ENCODE peak calls at places on chromosomes 11 and 22, in seven cellular contexts. N is AG09309, O is NCI-H2081, J is cardiac fibroblast, H is EH, E is H9, F is fibroblast of pulmonary artery. K is an unnamed sample.

GRCh38 chr11:100619484-100619883 is 67.6 kb upstream of the ARHGAP42 start:
- DNase-seq in N (no peak), O (no peak), J (peak; percentile 31), H (peak; percentile 69), E (no peak), F (peak; percentile 44), K (peak; percentile 42)

GRCh38 chr11:131591051-131591461 is 220.6 kb downstream of the NTM start:
- DNase-seq in N (no peak), O (no peak), J (no peak), H (no peak), E (peak; percentile 49), F (no peak), K (no peak)

GRCh38 chr22:43201486-43202219 is 14.7 kb upstream of the TTLL12 start:
- DNase-seq in N (no peak), O (no peak), J (no peak), H (no peak), E (no peak), F (no peak), K (no peak)

GRCh38 chr11:92841719-92842118 is 127.7 kb upstream of the MTNR1B start:
- DNase-seq in N (no peak), O (no peak), J (no peak), H (peak; percentile 60), E (no peak), F (no peak), K (no peak)

GRCh38 chr22:45006873-45007246 is 2.9 kb downstream of the PHF21B start:
- DNase-seq in N (no peak), O (no peak), J (no peak), H (no peak), E (no peak), F (no peak), K (no peak)

GRCh38 chr11:105923814-105924213 is 98.2 kb downstream of the MSANTD4 start:
- DNase-seq in N (no peak), O (no peak), J (peak; percentile 47), H (peak; percentile 26), E (no peak), F (peak; percentile 49), K (no peak)

GRCh38 chr11:61609970-61610347 is 29.1 kb upstream of the SYT7 start:
- DNase-seq in N (no peak), O (no peak), J (no peak), H (no peak), E (peak; percentile 75), F (no peak), K (no peak)

GRCh38 chr11:120034881-120035620 is 102.9 kb downstream of the TRIM29 start:
- DNase-seq in N (no peak), O (no peak), J (no peak), H (no peak), E (no peak), F (no peak), K (no peak)

GRCh38 chr11:59206635-59207034 is 6.1 kb downstream of the MPEG1 start:
- DNase-seq in N (no peak), O (no peak), J (peak; percentile 54), H (peak; percentile 49), E (peak; percentile 65), F (peak; percentile 50), K (no peak)

GRCh38 chr11:130159139-130159538 is 443 bp upstream of the ST14 start:
- DNase-seq in N (no peak), O (no peak), J (no peak), H (no peak), E (no peak), F (no peak), K (no peak)

GRCh38 chr11:8059030-8059429 is 22.0 kb upstream of the TUB start:
- DNase-seq in N (no peak), O (no peak), J (no peak), H (no peak), E (no peak), F (no peak), K (no peak)

GRCh38 chr22:44380716-44381500 is 68.2 kb upstream of the SHISAL1 start:
- DNase-seq in N (no peak), O (peak; percentile 59), J (no peak), H (no peak), E (no peak), F (no peak), K (no peak)

GRCh38 chr11:122633219-122633829 is 22.2 kb upstream of the UBASH3B start:
- DNase-seq in N (no peak), O (peak; percentile 7), J (peak; percentile 77), H (peak; percentile 74), E (peak; percentile 41), F (peak; percentile 78), K (peak; percentile 17)

GRCh38 chr11:134134167-134134566 is 65.3 kb downstream of the JAM3 start:
- DNase-seq in N (no peak), O (no peak), J (no peak), H (no peak), E (no peak), F (no peak), K (no peak)

GRCh38 chr11:131474947-131475346 is 104.5 kb downstream of the NTM start:
- DNase-seq in N (no peak), O (no peak), J (no peak), H (no peak), E (no peak), F (no peak), K (no peak)

GRCh38 chr11:10418259-10418949 is 36.7 kb upstream of the AMPD3 start:
- DNase-seq in N (peak; percentile 84), O (no peak), J (peak; percentile 55), H (peak; percentile 83), E (no peak), F (peak; percentile 56), K (no peak)

GRCh38 chr11:92627615-92628201 is 341.7 kb upstream of the MTNR1B start:
- DNase-seq in N (peak; percentile 4), O (no peak), J (no peak), H (peak; percentile 77), E (no peak), F (no peak), K (peak; percentile 10)

GRCh38 chr11:101103431-101103830 is 26.2 kb downstream of the PGR start:
- DNase-seq in N (no peak), O (no peak), J (no peak), H (no peak), E (no peak), F (no peak), K (no peak)

GRCh38 chr11:89498845-89499448 is 7.8 kb upstream of the NOX4 start:
- DNase-seq in N (no peak), O (no peak), J (no peak), H (no peak), E (peak; percentile 27), F (no peak), K (no peak)

GRCh38 chr11:67795746-67796145 is 121.3 kb upstream of the ALDH3B2 start:
- DNase-seq in N (no peak), O (no peak), J (no peak), H (no peak), E (no peak), F (no peak), K (no peak)

GRCh38 chr11:119483341-119483880 is 60.4 kb upstream of the THY1 start:
- DNase-seq in N (no peak), O (no peak), J (no peak), H (no peak), E (peak; percentile 23), F (no peak), K (no peak)

K was measured in NCI-H226.